ENCODE peak calls at places on chromosomes 12 and 14, in nine cellular contexts. V is upper lobe of left lung, I is ovary, R is lower leg skin, D is sigmoid colon, U is vagina, Z is erythroblast, J is IMR-90, L is gastrocnemius medialis. O is an unnamed sample.
A peak's percentile ranks its signal among the peaks of the same experiment; 100 is the strongest.

GRCh38 chr14:58239259-58240210 is 5.1 kb upstream of the PSMA3 start:
- DNase-seq in U (no peak), J (peak; percentile 64), D (peak; percentile 88), V (peak; percentile 49), R (peak; percentile 80), L (peak; percentile 40), Z (peak; percentile 92), I (peak; percentile 86), O (no peak)

GRCh38 chr14:76169776-76170175 is 18.1 kb downstream of the GPATCH2L start:
- DNase-seq in L (no peak), J (no peak), D (no peak), U (no peak), V (no peak), I (no peak), R (no peak), Z (no peak), O (no peak)

GRCh38 chr14:33465952-33466700 is 484.7 kb downstream of the EGLN3 start:
- DNase-seq in J (no peak), D (no peak), R (no peak), V (no peak), I (no peak), Z (no peak), L (no peak), U (no peak), O (no peak)

GRCh38 chr12:52260351-52261210 is 13.9 kb upstream of the KRT86 start:
- DNase-seq in U (no peak), Z (no peak), L (no peak), I (no peak), J (peak; percentile 80), R (no peak), D (no peak), V (no peak), O (no peak)

GRCh38 chr12:60501124-60501729 is 905.4 kb downstream of the SLC16A7 start:
- DNase-seq in I (no peak), L (no peak), R (no peak), D (no peak), U (no peak), J (no peak), V (no peak), Z (peak; percentile 1), O (peak; percentile 1)

GRCh38 chr12:102652645-102653313 is 172.4 kb upstream of the IGF1 start:
- DNase-seq in V (no peak), R (no peak), J (no peak), D (no peak), L (no peak), U (no peak), Z (no peak), I (no peak), O (no peak)

GRCh38 chr12:122250047-122250446 is 16.2 kb downstream of the VPS33A start:
- DNase-seq in Z (no peak), D (no peak), U (no peak), J (no peak), L (no peak), V (no peak), I (no peak), R (no peak), O (no peak)

GRCh38 chr14:29724991-29725390 is 202.7 kb downstream of the PRKD1 start:
- DNase-seq in Z (no peak), J (peak; percentile 63), I (no peak), L (no peak), U (no peak), V (no peak), R (no peak), D (no peak), O (no peak)

GRCh38 chr12:87930033-87930432 is 99.2 kb downstream of the C12orf50 start:
- DNase-seq in U (no peak), V (no peak), L (no peak), D (no peak), R (no peak), I (no peak), Z (no peak), J (peak; percentile 92), O (peak; percentile 6)

GRCh38 chr12:132460571-132460970 is 29.4 kb upstream of the FBRSL1 start:
- DNase-seq in L (no peak), Z (no peak), V (no peak), J (no peak), U (no peak), R (no peak), I (no peak), D (no peak), O (no peak)

GRCh38 chr12:53462935-53463334 is 11.0 kb downstream of the PCBP2 start:
- DNase-seq in V (no peak), U (no peak), J (no peak), D (no peak), R (no peak), I (no peak), Z (no peak), L (no peak), O (no peak)
- TF ChIP-seq POLR2A in V (no peak), U (no peak), J (no peak), D (no peak), R (no peak), I (no peak), Z (no peak), L (no peak), O (no peak)

GRCh38 chr12:6873094-6874006 is at the start of gene SPSB2:
- DNase-seq in I (peak; percentile 100), V (peak; percentile 100), Z (peak; percentile 98), U (no peak), L (peak; percentile 91), J (peak; percentile 92), D (peak; percentile 99), R (peak; percentile 95), O (peak; percentile 87)
- TF ChIP-seq POLR2A in I (peak; percentile 66), V (peak; percentile 85), Z (peak; percentile 59), U (no peak), L (peak; percentile 79), J (no peak), D (peak; percentile 72), R (no peak), O (peak; percentile 60)

GRCh38 chr12:76878899-76879709 is at the start of gene CSRP2:
- DNase-seq in D (peak; percentile 93), I (peak; percentile 91), R (peak; percentile 85), V (peak; percentile 98), Z (peak; percentile 84), L (peak; percentile 53), J (peak; percentile 87), U (no peak), O (peak; percentile 89)
- TF ChIP-seq POLR2A in D (peak; percentile 39), I (peak; percentile 55), R (peak; percentile 4), V (peak; percentile 83), Z (no peak), L (peak; percentile 65), J (peak; percentile 97), U (no peak), O (peak; percentile 45)

GRCh38 chr12:130953783-130954543 is at the start of gene ADGRD1:
- DNase-seq in R (peak; percentile 66), J (peak; percentile 3), Z (no peak), V (peak; percentile 81), D (peak; percentile 93), L (peak; percentile 53), I (peak; percentile 78), U (no peak), O (no peak)
- TF ChIP-seq POLR2A in R (no peak), J (no peak), Z (no peak), V (no peak), D (peak; percentile 28), L (peak; percentile 56), I (peak; percentile 68), U (no peak), O (no peak)

DNA sequence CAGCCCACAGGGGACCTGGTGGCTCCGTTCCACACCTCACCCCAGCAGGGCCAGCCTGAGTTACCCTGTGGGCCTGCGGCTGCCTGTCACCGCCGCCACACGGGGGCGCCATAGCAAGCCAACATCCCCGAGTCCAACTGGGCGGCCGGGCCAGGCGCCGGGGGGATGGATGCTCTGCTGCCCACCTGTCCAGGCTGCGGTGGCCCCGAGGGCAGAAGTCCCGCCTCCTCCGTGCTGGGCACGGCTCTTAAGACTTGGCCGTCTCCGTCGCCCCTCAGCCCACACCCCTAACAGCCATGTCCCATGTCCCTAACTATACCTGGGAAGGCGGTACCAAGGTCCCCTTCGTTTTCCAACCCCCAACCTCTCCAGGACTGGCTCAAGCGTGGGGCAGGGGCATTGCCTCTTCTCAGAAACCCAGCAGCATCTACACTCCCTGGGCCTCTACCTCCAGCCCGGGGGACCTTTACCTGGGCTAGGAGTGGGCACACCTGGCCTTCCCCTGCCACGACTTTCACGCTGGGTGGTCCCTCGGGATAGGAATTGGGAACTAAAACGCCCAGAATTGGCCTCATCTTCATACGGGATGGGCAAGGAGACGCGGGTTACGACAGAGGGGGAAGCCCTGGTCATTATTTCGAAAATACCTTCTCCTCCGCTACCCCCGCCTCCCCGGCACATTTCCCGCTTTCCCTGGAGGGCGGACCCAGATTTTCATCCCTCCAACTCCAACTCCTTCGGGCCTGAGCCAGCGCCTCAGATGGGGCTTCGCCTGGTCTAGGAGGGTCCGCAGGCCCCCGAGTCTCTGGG is 1.1 kb upstream of the CYP46A1 start:
- DNase-seq in Z (peak; percentile 90), R (peak; percentile 75), J (peak; percentile 48), I (peak; percentile 90), V (peak; percentile 96), L (peak; percentile 40), U (no peak), D (peak; percentile 90), O (peak; percentile 87)
- TF ChIP-seq POLR2A in Z (no peak), R (no peak), J (peak; percentile 4), I (no peak), V (no peak), L (no peak), U (no peak), D (no peak), O (no peak)

DNA sequence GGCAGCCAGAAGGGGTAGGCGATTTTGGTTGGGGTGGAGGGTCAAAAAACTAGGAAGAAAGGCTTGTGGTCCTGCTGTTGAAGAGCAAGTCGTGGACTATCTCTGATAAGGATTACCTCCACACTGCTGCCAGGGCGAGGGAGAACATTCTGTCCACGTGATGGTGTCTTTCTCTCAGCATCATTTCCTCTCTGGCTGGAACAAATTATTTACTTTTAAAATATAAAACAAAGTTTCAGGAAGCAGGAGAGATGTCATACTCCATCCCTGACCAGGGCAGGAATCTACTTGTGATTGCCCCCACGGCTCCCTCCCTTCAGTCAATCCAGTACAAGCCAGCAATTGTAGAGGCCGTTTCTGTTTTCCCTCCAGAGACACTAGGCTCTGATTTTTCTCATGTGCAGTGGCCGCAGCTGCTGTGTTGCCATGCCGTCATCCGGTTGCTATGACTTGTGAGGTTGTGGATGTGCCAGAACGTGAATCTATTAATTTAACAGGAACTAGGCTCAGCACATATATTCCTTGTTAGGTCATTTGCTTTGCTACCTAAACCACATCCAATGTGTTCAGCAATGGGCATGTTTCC is 61.5 kb upstream of the PTGR2 start:
- DNase-seq in V (no peak), U (no peak), J (peak; percentile 97), Z (no peak), R (peak; percentile 69), D (peak; percentile 95), L (peak; percentile 35), I (peak; percentile 76), O (peak; percentile 35)
- TF ChIP-seq POLR2A in V (peak; percentile 39), U (no peak), J (peak; percentile 64), Z (no peak), R (no peak), D (peak; percentile 49), L (peak; percentile 46), I (peak; percentile 58), O (no peak)

GRCh38 chr14:24258119-24258518 is 4.9 kb downstream of the TGM1 start:
- DNase-seq in V (no peak), D (no peak), Z (no peak), I (peak; percentile 19), U (no peak), L (no peak), J (no peak), R (no peak), O (no peak)
- TF ChIP-seq POLR2A in V (no peak), D (no peak), Z (no peak), I (no peak), U (no peak), L (no peak), J (no peak), R (no peak), O (no peak)

GRCh38 chr12:94207467-94208432 is 59.4 kb downstream of the PLXNC1 start:
- DNase-seq in Z (peak; percentile 93), D (no peak), V (no peak), L (no peak), I (no peak), R (no peak), J (no peak), U (no peak), O (no peak)
- TF ChIP-seq POLR2A in Z (peak; percentile 41), D (no peak), V (no peak), L (no peak), I (no peak), R (no peak), J (no peak), U (no peak), O (no peak)

O was measured in H54.